ENCODE peak calls at places on chromosomes 12 and 14, in four cellular contexts. C is AG04450; N is CD4-positive, alpha-beta T cell; X is H9. Z is an unnamed sample.

GRCh38 chr12:88509851-88510250 is 70.4 kb downstream of the KITLG start:
- DNase-seq in N (no peak), X (no peak), C (no peak), Z (no peak)

GRCh38 chr14:31428011-31428410 is 7.7 kb upstream of the HEATR5A start:
- DNase-seq in C (no peak), N (no peak), X (no peak), Z (no peak)

GRCh38 chr14:89947344-89947743 is 7.2 kb downstream of the EFCAB11 start:
- DNase-seq in X (no peak), C (no peak), N (no peak), Z (no peak)

GRCh38 chr12:76010732-76011458 is 20.7 kb downstream of the PHLDA1 start:
- DNase-seq in C (no peak), N (no peak), X (no peak), Z (no peak)

GRCh38 chr14:88660056-88660455 is 97.2 kb downstream of the ZC3H14 start:
- DNase-seq in N (no peak), X (no peak), C (no peak), Z (no peak)

GRCh38 chr14:32230181-32230580 is 27.1 kb upstream of the RNU6-8 start:
- DNase-seq in X (no peak), N (no peak), C (no peak), Z (no peak)

GRCh38 chr12:40446385-40446784 is 221.6 kb downstream of the LRRK2 start:
- DNase-seq in N (no peak), C (no peak), X (no peak), Z (no peak)

GRCh38 chr12:78185109-78185508 is 354.4 kb downstream of the NAV3 start:
- DNase-seq in C (no peak), X (no peak), N (no peak), Z (no peak)

GRCh38 chr12:105382771-105383632 is 52.5 kb downstream of the C12orf75 start:
- DNase-seq in X (peak), N (no peak), C (peak), Z (no peak)

GRCh38 chr14:98137626-98138025 is 1134.4 kb downstream of the BCL11B start:
- DNase-seq in N (no peak), X (no peak), C (no peak), Z (no peak)

GRCh38 chr14:68020999-68021663 is 201.6 kb downstream of the RAD51B start:
- DNase-seq in X (no peak), C (no peak), N (no peak), Z (no peak)

GRCh38 chr12:77932216-77932615 is 101.5 kb downstream of the NAV3 start:
- DNase-seq in C (no peak), X (peak), N (no peak), Z (no peak)

GRCh38 chr12:54128466-54128865 is 60.3 kb downstream of the SMUG1 start:
- DNase-seq in N (no peak), X (no peak), C (no peak), Z (no peak)

GRCh38 chr14:94342334-94342934 is 19.3 kb upstream of the SERPINA6 start:
- DNase-seq in X (no peak), N (no peak), C (peak), Z (peak)

GRCh38 chr14:92259613-92260357 is 63.2 kb upstream of the SLC24A4 start:
- DNase-seq in C (no peak), N (no peak), X (no peak), Z (no peak)

GRCh38 chr14:22838631-22839041 is 2.3 kb downstream of the MMP14 start:
- DNase-seq in X (no peak), N (no peak), C (no peak), Z (no peak)

GRCh38 chr14:23372509-23372908 is at the start of gene IL25:
- DNase-seq in X (no peak), N (no peak), C (no peak), Z (no peak)

GRCh38 chr14:99755629-99756603 is 37.3 kb upstream of the EML1 start:
- DNase-seq in N (no peak), C (peak), X (no peak), Z (peak)

GRCh38 chr14:101505216-101505970 is 55.9 kb upstream of the DIO3 start:
- DNase-seq in X (peak), N (peak), C (no peak), Z (peak)

GRCh38 chr12:20950248-20950647 is 139.7 kb downstream of the SLCO1B3 start:
- DNase-seq in C (no peak), X (no peak), N (no peak), Z (no peak)

GRCh38 chr14:42000450-42000849 is 393.8 kb downstream of the LRFN5 start:
- DNase-seq in X (no peak), N (no peak), C (no peak), Z (no peak)

GRCh38 chr14:61625171-61625570 is 70.1 kb upstream of the HIF1A start:
- DNase-seq in N (no peak), X (no peak), C (no peak), Z (no peak)

GRCh38 chr12:11797317-11797913 is 147.9 kb downstream of the ETV6 start:
- DNase-seq in N (no peak), C (peak), X (no peak), Z (no peak)

GRCh38 chr12:27743601-27744000 is 33.0 kb downstream of the MRPS35 start:
- DNase-seq in C (no peak), N (no peak), X (no peak), Z (no peak)

GRCh38 chr12:39603065-39603464 is 16.5 kb downstream of the ABCD2 start:
- DNase-seq in X (no peak), C (no peak), N (no peak), Z (no peak)

GRCh38 chr14:21711360-21711961 is 37.8 kb upstream of the OR4E1 start:
- DNase-seq in X (no peak), C (no peak), N (no peak), Z (no peak)

GRCh38 chr12:32043928-32044549 is 62.6 kb upstream of the BICD1 start:
- DNase-seq in X (peak), C (no peak), N (no peak), Z (no peak)

GRCh38 chr12:32036477-32037263 is 70.0 kb upstream of the BICD1 start:
- DNase-seq in C (no peak), N (no peak), X (no peak), Z (no peak)

GRCh38 chr12:32039917-32040575 is 66.6 kb upstream of the BICD1 start:
- DNase-seq in N (no peak), C (no peak), X (no peak), Z (no peak)

GRCh38 chr12:32034045-32034444 is 72.6 kb upstream of the BICD1 start:
- DNase-seq in X (no peak), C (no peak), N (no peak), Z (no peak)

GRCh38 chr12:32039341-32039740 is 67.3 kb upstream of the BICD1 start:
- DNase-seq in N (no peak), C (no peak), X (no peak), Z (no peak)
- H3K27ac ChIP-seq in N (no peak), C (no peak), X (no peak), Z (no peak)

DNA sequence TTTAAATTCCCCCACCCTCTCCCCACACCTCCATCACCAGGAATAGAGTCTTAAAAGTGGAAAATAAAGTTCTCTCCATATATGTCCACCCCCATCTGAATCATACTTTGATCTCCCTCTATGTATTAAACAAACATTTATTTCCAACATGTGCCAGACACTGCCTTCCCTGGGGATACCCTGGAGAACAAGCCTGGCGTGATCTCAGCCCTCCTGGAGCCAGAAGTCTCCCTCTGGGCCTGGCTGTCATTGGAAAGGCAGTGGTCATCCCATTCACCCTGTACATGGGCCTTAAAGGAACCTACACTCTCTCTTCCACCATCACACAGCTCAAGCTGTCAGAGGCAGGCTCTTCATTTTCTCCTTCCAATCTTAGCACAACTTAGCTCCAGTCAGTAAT is 143.6 kb downstream of the EMP1 start:
- DNase-seq in C (no peak), N (no peak), X (no peak), Z (no peak)
- H3K27ac ChIP-seq in C (no peak), N (no peak), X (no peak), Z (no peak)

GRCh38 chr12:49358548-49359141 is 8.6 kb upstream of the SPATS2 start:
- DNase-seq in C (no peak), N (no peak), X (peak), Z (peak)
- H3K27ac ChIP-seq in C (no peak), N (no peak), X (no peak), Z (no peak)

GRCh38 chr12:63151898-63152700 is 1.1 kb upstream of the AVPR1A start:
- DNase-seq in N (no peak), X (peak), C (peak), Z (no peak)
- H3K27ac ChIP-seq in N (no peak), X (no peak), C (no peak), Z (no peak)

Z was measured in right atrium auricular region.